ENCODE peak calls at places on chromosomes 3 and 15, in nine cellular contexts. R is astrocyte; G is cardiac muscle cell; P is psoas muscle; Z is body of pancreas; T is breast epithelium; B is mesenchymal stem cell; V is CD8-positive, alpha-beta T cell; A is effector memory CD4-positive, alpha-beta T cell. N is an unnamed sample.

GRCh38 chr15:53786421-53786820 is 27.0 kb upstream of the WDR72 start:
- DNase-seq in V (no peak), A (no peak), P (no peak), B (no peak), T (no peak), Z (no peak), R (no peak), G (no peak), N (no peak)

GRCh38 chr15:35933531-35933930 is 387.6 kb upstream of the DPH6 start:
- DNase-seq in G (no peak), V (no peak), R (no peak), P (no peak), A (no peak), Z (no peak), B (no peak), T (no peak), N (no peak)

GRCh38 chr3:148839805-148840204 is 12.2 kb downstream of the CPB1 start:
- DNase-seq in G (no peak), B (no peak), A (no peak), R (no peak), V (no peak), P (no peak), T (no peak), Z (no peak), N (no peak)

GRCh38 chr3:52153389-52154096 is 680 bp downstream of the POC1A start:
- DNase-seq in P (peak; percentile 25), A (no peak), T (no peak), B (peak; percentile 25), G (peak; percentile 16), Z (no peak), V (no peak), R (no peak), N (no peak)

GRCh38 chr15:100687532-100688215 is 85.3 kb downstream of the ASB7 start:
- DNase-seq in G (peak; percentile 91), P (no peak), T (no peak), B (peak; percentile 31), V (no peak), A (no peak), R (peak; percentile 90), Z (no peak), N (peak; percentile 91)

GRCh38 chr15:29784413-29784812 is 37.9 kb downstream of the TJP1 start:
- DNase-seq in B (peak; percentile 26), V (no peak), R (no peak), T (no peak), Z (no peak), P (no peak), G (no peak), A (no peak), N (no peak)

GRCh38 chr3:51706788-51707731 is at the start of gene GRM2:
- DNase-seq in Z (peak; percentile 79), B (peak; percentile 87), V (no peak), P (peak; percentile 73), A (no peak), R (peak; percentile 77), T (peak; percentile 82), G (peak; percentile 92), N (no peak)

GRCh38 chr3:71543371-71544016 is 40.0 kb downstream of the FOXP1 start:
- DNase-seq in G (no peak), A (no peak), P (peak; percentile 12), Z (no peak), T (no peak), B (no peak), R (no peak), V (no peak), N (no peak)

GRCh38 chr15:59917504-59918157 is 86.5 kb upstream of the FOXB1 start:
- DNase-seq in R (peak; percentile 12), G (peak; percentile 58), V (peak; percentile 48), A (peak; percentile 13), T (peak; percentile 55), B (peak; percentile 4), Z (peak; percentile 66), P (peak; percentile 14), N (no peak)

GRCh38 chr3:8767667-8768363 is 1.6 kb downstream of the OXTR start:
- DNase-seq in R (peak; percentile 32), T (no peak), V (no peak), G (peak; percentile 17), A (no peak), P (no peak), Z (peak; percentile 36), B (no peak), N (peak; percentile 53)

GRCh38 chr15:80473574-80474223 is 69.5 kb downstream of the ARNT2 start:
- DNase-seq in A (no peak), V (no peak), P (no peak), T (no peak), Z (no peak), G (no peak), R (no peak), B (no peak), N (no peak)

GRCh38 chr3:30649572-30650310 is 43.3 kb downstream of the TGFBR2 start:
- DNase-seq in A (no peak), T (no peak), P (no peak), G (peak; percentile 65), R (peak; percentile 36), Z (no peak), V (no peak), B (peak; percentile 91), N (no peak)
- H3K27ac ChIP-seq in A (no peak overlapping the region), T (no peak overlapping the region), P (no peak overlapping the region), G (no peak overlapping the region), R (peak overlapping the region; percentile 60), Z (peak overlapping the region; percentile 40), V (no peak overlapping the region), B (peak overlapping the region; percentile 2), N (peak overlapping the region; percentile 36)

GRCh38 chr3:38186781-38187180 is 21.4 kb downstream of the OXSR1 start:
- DNase-seq in V (no peak), B (no peak), R (no peak), T (no peak), A (no peak), G (no peak), Z (no peak), P (no peak), N (no peak)
- H3K36me3 ChIP-seq in V (peaks cover 7% of the 10 kb centered on the region), B (peaks cover 61% of the 10 kb centered on the region), R (peaks cover 12% of the 10 kb centered on the region), T (no peaks in the 10 kb centered on the region), A (peaks cover 9% of the 10 kb centered on the region), G (peaks cover 17% of the 10 kb centered on the region), Z (no peaks in the 10 kb centered on the region), P (no peaks in the 10 kb centered on the region), N (peaks cover 20% of the 10 kb centered on the region)

GRCh38 chr3:138220788-138221187 is 33.7 kb downstream of the ARMC8 start:
- DNase-seq in G (no peak), B (no peak), R (no peak), A (no peak), Z (no peak), P (no peak), T (no peak), V (no peak), N (no peak)
- H3K27ac ChIP-seq in G (no peak overlapping the region), B (no peak overlapping the region), R (no peak overlapping the region), A (no peak overlapping the region), Z (no peak overlapping the region), P (no peak overlapping the region), T (no peak overlapping the region), V (no peak overlapping the region), N (no peak overlapping the region)

GRCh38 chr3:33420966-33421365 is 19.2 kb downstream of the UBP1 start:
- DNase-seq in V (no peak), Z (no peak), R (no peak), G (no peak), P (no peak), B (no peak), T (no peak), A (no peak), N (no peak)

GRCh38 chr3:33419948-33420347 is 20.3 kb downstream of the UBP1 start:
- DNase-seq in P (no peak), T (no peak), G (no peak), R (no peak), B (no peak), Z (no peak), A (no peak), V (no peak), N (no peak)

DNA sequence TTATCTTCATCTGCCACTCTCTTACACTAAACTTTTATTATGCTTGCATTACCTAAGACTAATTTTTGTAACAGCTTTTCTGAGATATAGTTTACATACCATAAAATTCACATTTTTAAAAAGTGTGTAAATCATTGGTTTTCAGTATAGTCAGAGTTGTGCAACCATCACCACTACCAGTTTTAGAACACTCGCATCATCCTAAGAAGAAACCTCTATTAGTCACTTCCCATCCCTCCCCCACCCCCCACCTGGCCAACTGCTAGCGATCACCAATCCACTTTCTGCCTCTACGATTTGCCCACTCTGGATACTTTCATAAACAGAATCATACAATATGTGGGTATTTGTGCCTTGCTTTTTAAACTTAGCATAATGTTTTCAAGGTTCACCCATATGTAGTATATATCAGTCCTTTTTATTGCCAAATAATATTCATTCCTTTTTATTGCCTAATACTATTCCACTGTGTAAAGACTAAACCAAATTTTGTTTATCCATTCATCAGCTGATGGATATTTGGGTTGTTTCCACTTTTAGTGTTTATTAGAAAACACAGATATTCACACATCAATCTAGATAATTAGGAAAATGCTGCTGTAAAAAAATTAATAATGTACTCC is 23.0 kb downstream of the UBP1 start:
- DNase-seq in T (no peak), R (no peak), B (peak; percentile 46), Z (no peak), G (peak; percentile 47), V (no peak), A (no peak), P (no peak), N (no peak)
- H3K36me3 ChIP-seq in T (no peaks in the 10 kb centered on the region), R (peaks cover 23% of the 10 kb centered on the region), B (peaks cover 78% of the 10 kb centered on the region), Z (no peaks in the 10 kb centered on the region), G (peaks cover 34% of the 10 kb centered on the region), V (peaks cover 12% of the 10 kb centered on the region), A (peaks cover 33% of the 10 kb centered on the region), P (peaks cover 3% of the 10 kb centered on the region), N (peaks cover 10% of the 10 kb centered on the region)

DNA sequence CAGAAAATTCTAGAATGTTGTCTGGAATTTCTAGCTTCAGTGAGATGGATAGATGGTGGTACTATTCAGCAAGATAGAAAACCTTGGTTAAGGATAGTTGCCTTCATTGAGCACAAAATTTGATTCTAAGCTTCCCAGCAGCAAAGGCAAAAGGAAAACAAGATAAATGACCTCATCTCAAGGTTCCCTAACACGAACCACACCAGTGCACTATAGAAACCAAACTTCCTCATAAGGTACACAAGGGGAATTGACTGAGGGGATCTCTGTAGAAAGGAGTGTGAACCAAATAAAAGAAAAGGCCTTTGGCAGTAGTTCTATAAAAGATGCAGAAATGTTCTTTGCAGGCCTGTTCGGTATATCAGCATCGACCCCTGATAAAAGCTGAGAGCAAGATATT is 288.9 kb downstream of the SHQ1 start:
- DNase-seq in B (no peak), T (no peak), A (no peak), Z (no peak), G (no peak), R (no peak), P (no peak), V (no peak), N (no peak)
- H3K27ac ChIP-seq in B (no peak overlapping the region), T (no peak overlapping the region), A (no peak overlapping the region), Z (no peak overlapping the region), G (no peak overlapping the region), R (no peak overlapping the region), P (no peak overlapping the region), V (no peak overlapping the region), N (no peak overlapping the region)

GRCh38 chr3:45980229-45980813 is 15.3 kb downstream of the FYCO1 start:
- DNase-seq in Z (no peak), G (no peak), V (no peak), T (no peak), R (no peak), A (no peak), P (no peak), B (no peak), N (no peak)
- H3K36me3 ChIP-seq in Z (no peaks in the 10 kb centered on the region), G (peaks cover 36% of the 10 kb centered on the region), V (peaks cover 35% of the 10 kb centered on the region), T (no peaks in the 10 kb centered on the region), R (peaks cover 13% of the 10 kb centered on the region), A (peaks cover 39% of the 10 kb centered on the region), P (peaks cover 23% of the 10 kb centered on the region), B (peaks cover 77% of the 10 kb centered on the region), N (peaks cover 83% of the 10 kb centered on the region)

GRCh38 chr15:71149645-71150557 is 34.6 kb downstream of the THSD4 start:
- DNase-seq in V (no peak), T (no peak), R (no peak), A (no peak), Z (peak; percentile 51), P (no peak), B (no peak), G (peak; percentile 53), N (peak; percentile 81)
- H3K27ac ChIP-seq in V (no peak overlapping the region), T (no peak overlapping the region), R (no peak overlapping the region), A (no peak overlapping the region), Z (peak overlapping the region; percentile 83), P (peak overlapping the region; percentile 46), B (peak overlapping the region; percentile 16), G (peak overlapping the region; percentile 7), N (no peak overlapping the region)